ENCODE peak calls at places on chromosomes 3 and 15, in five cellular contexts. D is nucleus accumbens, M is foreskin fibroblast, A is anterior cingulate cortex, S is heart right ventricle. G is an unnamed sample.
A peak's percentile ranks its signal among the peaks of the same experiment; 100 is the strongest.

GRCh38 chr3:58202917-58203360 is 7.8 kb downstream of the DNASE1L3 start:
- DNase-seq in D (no peak), M (no peak), A (no peak), S (no peak), G (no peak)

GRCh38 chr15:50260969-50261496 is 4.5 kb downstream of the HDC start:
- DNase-seq in D (no peak), M (no peak), A (no peak), S (no peak), G (no peak)

GRCh38 chr3:117252208-117252607 is 542.6 kb downstream of the TUSC7 start:
- DNase-seq in D (no peak), M (peak; percentile 44), A (no peak), S (no peak), G (no peak)

GRCh38 chr3:156211583-156211982 is 91.2 kb downstream of the KCNAB1 start:
- DNase-seq in D (no peak), M (no peak), A (no peak), S (no peak), G (no peak)

GRCh38 chr3:56689303-56689702 is 6.2 kb upstream of the TASOR start:
- DNase-seq in D (no peak), M (no peak), A (no peak), S (no peak), G (no peak)

GRCh38 chr3:70433091-70433490 is 120.7 kb upstream of the MDFIC2 start:
- DNase-seq in D (no peak), M (peak; percentile 60), A (no peak), S (no peak), G (no peak)

GRCh38 chr3:194382196-194382891 is 12.8 kb upstream of the LRRC15 start:
- DNase-seq in D (no peak), M (no peak), A (no peak), S (no peak), G (no peak)

GRCh38 chr3:65484964-65485363 is 553.8 kb downstream of the MAGI1 start:
- DNase-seq in D (no peak), M (no peak), A (no peak), S (no peak), G (no peak)

GRCh38 chr3:137471553-137472204 is 292.4 kb upstream of the SOX14 start:
- DNase-seq in D (no peak), M (no peak), A (no peak), S (no peak), G (no peak)

GRCh38 chr3:111971533-111971932 is 7.3 kb upstream of the ABHD10 start:
- DNase-seq in D (no peak), M (no peak), A (no peak), S (peak; percentile 73), G (no peak)

GRCh38 chr15:78092111-78093041 is at the start of gene SH2D7:
- DNase-seq in D (no peak), M (no peak), A (no peak), S (no peak), G (no peak)

GRCh38 chr3:5800965-5801364 is 613.5 kb downstream of the EDEM1 start:
- DNase-seq in D (no peak), M (no peak), A (no peak), S (no peak), G (no peak)

GRCh38 chr3:136350557-136350956 is 100.4 kb downstream of the PCCB start:
- DNase-seq in D (no peak), M (peak; percentile 46), A (no peak), S (no peak), G (no peak)

GRCh38 chr3:64491843-64492242 is 196.0 kb downstream of the ADAMTS9 start:
- DNase-seq in D (no peak), M (no peak), A (no peak), S (no peak), G (no peak)

GRCh38 chr15:98801234-98801561 is 152.9 kb downstream of the IGF1R start:
- DNase-seq in D (peak; percentile 92), M (no peak), A (peak; percentile 12), S (no peak), G (peak; percentile 99)

GRCh38 chr3:10468611-10469354 is 36.6 kb downstream of the ATP2B2 start:
- DNase-seq in D (no peak), M (no peak), A (no peak), S (no peak), G (no peak)

GRCh38 chr3:174581551-174581950 is 277.6 kb upstream of the NAALADL2 start:
- DNase-seq in D (no peak), M (peak; percentile 22), A (no peak), S (no peak), G (no peak)

GRCh38 chr3:141686477-141687280 is 51.4 kb upstream of the RNF7 start:
- DNase-seq in D (peak; percentile 66), M (peak; percentile 69), A (no peak), S (peak; percentile 76), G (peak; percentile 88)

GRCh38 chr15:78072080-78072892 is 5.2 kb downstream of the TBC1D2B start:
- DNase-seq in D (no peak), M (peak; percentile 88), A (no peak), S (no peak), G (peak; percentile 66)

GRCh38 chr15:40364259-40364658 is 6.2 kb downstream of the DISP2 start:
- DNase-seq in D (no peak), M (no peak), A (no peak), S (no peak), G (no peak)

GRCh38 chr3:37855363-37855970 is 6.2 kb upstream of the CTDSPL start:
- DNase-seq in D (peak; percentile 51), M (peak; percentile 87), A (no peak), S (peak; percentile 88), G (peak; percentile 73)

GRCh38 chr3:52436500-52437106 is 8.3 kb downstream of the SEMA3G start:
- DNase-seq in D (no peak), M (peak; percentile 79), A (no peak), S (no peak), G (no peak)

GRCh38 chr3:126782554-126782953 is 78.5 kb downstream of the CHCHD6 start:
- DNase-seq in D (no peak), M (peak; percentile 95), A (no peak), S (no peak), G (no peak)

GRCh38 chr15:44087578-44088190 is 107.4 kb downstream of the FRMD5 start:
- DNase-seq in D (no peak), M (peak; percentile 87), A (no peak), S (no peak), G (no peak)